ENCODE peak calls at places on chromosomes 16 and 17, in nine cellular contexts. One of them, this sample, is unnamed.

GRCh38 chr17:4520881-4521600 is 22.4 kb downstream of the SPNS2 start:
- DNase-seq in lower leg skin: no peak
- DNase-seq in body of pancreas: peak
- DNase-seq in adrenal gland: no peak
- DNase-seq in NB4: no peak
- DNase-seq in K562: no peak
- DNase-seq in gastrocnemius medialis: no peak
- DNase-seq in transverse colon: peak
- DNase-seq in IMR-90: peak
- DNase-seq in this sample: no peak

GRCh38 chr16:27452569-27453475 is 50.8 kb downstream of the IL21R start:
- DNase-seq in K562: no peak
- DNase-seq in lower leg skin: no peak
- DNase-seq in body of pancreas: no peak
- DNase-seq in NB4: no peak
- DNase-seq in IMR-90: no peak
- DNase-seq in gastrocnemius medialis: no peak
- DNase-seq in adrenal gland: no peak
- DNase-seq in transverse colon: no peak
- DNase-seq in this sample: no peak

GRCh38 chr17:3796110-3796821 is 4.7 kb downstream of the ITGAE start:
- DNase-seq in lower leg skin: no peak
- DNase-seq in K562: no peak
- DNase-seq in body of pancreas: no peak
- DNase-seq in transverse colon: peak
- DNase-seq in NB4: peak
- DNase-seq in IMR-90: no peak
- DNase-seq in adrenal gland: no peak
- DNase-seq in gastrocnemius medialis: no peak
- DNase-seq in this sample: no peak

GRCh38 chr16:57984443-57985203 is 13.7 kb upstream of the CNGB1 start:
- DNase-seq in K562: peak
- DNase-seq in adrenal gland: peak
- DNase-seq in gastrocnemius medialis: peak
- DNase-seq in NB4: peak
- DNase-seq in body of pancreas: peak
- DNase-seq in transverse colon: peak
- DNase-seq in lower leg skin: peak
- DNase-seq in IMR-90: peak
- DNase-seq in this sample: peak

GRCh38 chr16:63461248-63461841 is 1425.1 kb upstream of the CDH8 start:
- DNase-seq in body of pancreas: no peak
- DNase-seq in NB4: peak
- DNase-seq in gastrocnemius medialis: no peak
- DNase-seq in K562: no peak
- DNase-seq in transverse colon: no peak
- DNase-seq in adrenal gland: peak
- DNase-seq in IMR-90: peak
- DNase-seq in lower leg skin: no peak
- DNase-seq in this sample: peak

GRCh38 chr17:77420804-77421634 is 280.2 kb downstream of the SEC14L1 start:
- DNase-seq in K562: peak
- DNase-seq in IMR-90: peak
- DNase-seq in gastrocnemius medialis: no peak
- DNase-seq in NB4: peak
- DNase-seq in adrenal gland: peak
- DNase-seq in body of pancreas: no peak
- DNase-seq in lower leg skin: no peak
- DNase-seq in transverse colon: peak
- DNase-seq in this sample: no peak

GRCh38 chr16:63690267-63690666 is 1431.6 kb downstream of the CDH11 start:
- DNase-seq in NB4: no peak
- DNase-seq in lower leg skin: no peak
- DNase-seq in adrenal gland: no peak
- DNase-seq in IMR-90: no peak
- DNase-seq in gastrocnemius medialis: no peak
- DNase-seq in transverse colon: no peak
- DNase-seq in body of pancreas: no peak
- DNase-seq in K562: no peak
- DNase-seq in this sample: no peak

GRCh38 chr16:28884045-28884444 is 5.8 kb downstream of the ATP2A1 start:
- DNase-seq in IMR-90: no peak
- DNase-seq in lower leg skin: no peak
- DNase-seq in transverse colon: no peak
- DNase-seq in body of pancreas: no peak
- DNase-seq in NB4: no peak
- DNase-seq in gastrocnemius medialis: no peak
- DNase-seq in adrenal gland: no peak
- DNase-seq in K562: no peak
- DNase-seq in this sample: no peak

GRCh38 chr16:8505327-8505991 is 84.9 kb downstream of the TMEM114 start:
- DNase-seq in IMR-90: no peak
- DNase-seq in lower leg skin: no peak
- DNase-seq in body of pancreas: no peak
- DNase-seq in K562: no peak
- DNase-seq in gastrocnemius medialis: no peak
- DNase-seq in transverse colon: no peak
- DNase-seq in NB4: peak
- DNase-seq in adrenal gland: no peak
- DNase-seq in this sample: no peak

GRCh38 chr17:65472602-65473001 is 88.8 kb downstream of the AXIN2 start:
- DNase-seq in lower leg skin: peak
- DNase-seq in adrenal gland: peak
- DNase-seq in gastrocnemius medialis: peak
- DNase-seq in IMR-90: no peak
- DNase-seq in NB4: no peak
- DNase-seq in transverse colon: no peak
- DNase-seq in body of pancreas: no peak
- DNase-seq in K562: no peak
- DNase-seq in this sample: no peak

GRCh38 chr16:23803591-23804123 is 32.1 kb upstream of the PRKCB start:
- DNase-seq in IMR-90: peak
- DNase-seq in gastrocnemius medialis: no peak
- DNase-seq in lower leg skin: peak
- DNase-seq in transverse colon: peak
- DNase-seq in NB4: peak
- DNase-seq in body of pancreas: peak
- DNase-seq in adrenal gland: peak
- DNase-seq in K562: peak
- DNase-seq in this sample: peak

GRCh38 chr16:83817022-83817421 is 9.2 kb downstream of the HSBP1 start:
- DNase-seq in adrenal gland: no peak
- DNase-seq in gastrocnemius medialis: no peak
- DNase-seq in IMR-90: no peak
- DNase-seq in NB4: no peak
- DNase-seq in lower leg skin: no peak
- DNase-seq in transverse colon: no peak
- DNase-seq in K562: no peak
- DNase-seq in body of pancreas: no peak
- DNase-seq in this sample: no peak
- TF ChIP-seq POLR2A in adrenal gland: no peak
- TF ChIP-seq POLR2A in gastrocnemius medialis: no peak
- TF ChIP-seq POLR2A in IMR-90: no peak
- TF ChIP-seq POLR2A in NB4: no peak
- TF ChIP-seq POLR2A in lower leg skin: no peak
- TF ChIP-seq POLR2A in transverse colon: no peak
- TF ChIP-seq POLR2A in K562: no peak
- TF ChIP-seq POLR2A in body of pancreas: no peak
- TF ChIP-seq POLR2A in this sample: no peak

DNA sequence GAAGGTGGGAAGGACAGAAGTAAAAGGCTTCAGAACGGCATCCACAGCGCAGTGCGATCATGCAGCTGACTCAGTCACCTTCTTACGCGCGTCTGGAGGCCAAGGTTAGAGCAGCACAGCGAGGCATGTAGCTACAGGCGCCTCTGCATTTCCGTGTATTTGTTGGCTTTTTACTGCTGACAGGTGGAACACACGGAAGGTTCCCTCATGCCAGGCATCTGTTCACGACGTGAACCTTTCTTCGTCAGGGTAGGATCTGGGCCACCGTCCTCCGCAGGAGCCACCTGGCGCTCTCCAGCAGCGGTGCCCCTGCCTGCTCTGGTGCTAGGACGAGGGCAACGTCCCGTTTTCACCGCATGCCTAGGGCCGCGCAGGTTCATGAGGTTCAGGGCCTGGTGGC is 15.3 kb downstream of the TMEM204 start:
- DNase-seq in gastrocnemius medialis: no peak
- DNase-seq in body of pancreas: no peak
- DNase-seq in K562: no peak
- DNase-seq in transverse colon: no peak
- DNase-seq in adrenal gland: no peak
- DNase-seq in NB4: no peak
- DNase-seq in IMR-90: no peak
- DNase-seq in lower leg skin: no peak
- DNase-seq in this sample: no peak
- TF ChIP-seq POLR2A in gastrocnemius medialis: no peak
- TF ChIP-seq POLR2A in body of pancreas: no peak
- TF ChIP-seq POLR2A in K562: no peak
- TF ChIP-seq POLR2A in transverse colon: no peak
- TF ChIP-seq POLR2A in adrenal gland: no peak
- TF ChIP-seq POLR2A in NB4: no peak
- TF ChIP-seq POLR2A in IMR-90: no peak
- TF ChIP-seq POLR2A in lower leg skin: no peak
- TF ChIP-seq POLR2A in this sample: no peak

DNA sequence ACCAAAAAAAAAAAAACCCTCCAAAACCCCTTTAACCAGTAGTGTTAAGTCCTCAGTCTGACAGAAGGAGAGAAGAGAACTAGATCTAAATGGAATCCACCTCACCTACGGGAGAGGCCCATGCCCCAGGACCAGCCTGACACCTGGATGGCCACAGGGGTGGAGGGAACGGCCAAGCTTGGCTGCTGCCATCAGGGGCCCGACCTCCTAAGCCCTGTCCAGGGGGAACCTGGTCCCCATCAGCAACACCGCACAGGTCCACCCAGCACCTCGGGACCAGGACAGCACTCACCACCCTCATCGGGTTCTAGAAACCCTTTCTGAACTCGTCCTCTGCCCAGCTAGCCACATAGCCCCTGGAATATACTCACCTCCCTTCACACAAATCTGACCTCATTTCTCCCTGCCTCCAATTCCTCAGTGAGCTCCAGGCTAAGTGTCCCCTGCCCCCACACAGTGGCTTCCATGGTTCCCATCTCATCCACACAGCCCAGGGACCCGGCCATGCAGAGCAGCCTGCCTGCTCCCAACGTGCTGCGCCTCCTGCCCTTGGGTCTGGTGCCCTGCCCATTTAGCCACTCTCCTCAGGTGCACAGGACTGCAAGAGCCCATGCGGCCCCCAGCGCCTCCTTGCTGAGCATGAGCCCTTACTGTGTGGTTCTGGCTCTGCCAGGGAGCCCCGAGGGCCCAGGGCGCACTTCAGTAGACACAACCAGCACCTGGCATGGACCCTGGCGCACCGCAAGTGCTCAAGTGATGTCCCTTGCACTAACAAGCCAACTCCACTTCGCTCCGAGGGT is 18.3 kb upstream of the CYTH1 start:
- DNase-seq in lower leg skin: no peak
- DNase-seq in gastrocnemius medialis: no peak
- DNase-seq in transverse colon: no peak
- DNase-seq in body of pancreas: no peak
- DNase-seq in IMR-90: no peak
- DNase-seq in adrenal gland: no peak
- DNase-seq in K562: no peak
- DNase-seq in NB4: no peak
- DNase-seq in this sample: no peak
- TF ChIP-seq POLR2A in lower leg skin: no peak
- TF ChIP-seq POLR2A in gastrocnemius medialis: no peak
- TF ChIP-seq POLR2A in transverse colon: no peak
- TF ChIP-seq POLR2A in body of pancreas: no peak
- TF ChIP-seq POLR2A in IMR-90: no peak
- TF ChIP-seq POLR2A in adrenal gland: no peak
- TF ChIP-seq POLR2A in K562: no peak
- TF ChIP-seq POLR2A in NB4: no peak
- TF ChIP-seq POLR2A in this sample: no peak

GRCh38 chr16:1194665-1195392 is 30.2 kb downstream of the TPSG1 start:
- DNase-seq in IMR-90: no peak
- DNase-seq in K562: peak
- DNase-seq in gastrocnemius medialis: no peak
- DNase-seq in adrenal gland: peak
- DNase-seq in lower leg skin: no peak
- DNase-seq in transverse colon: no peak
- DNase-seq in body of pancreas: no peak
- DNase-seq in NB4: no peak
- DNase-seq in this sample: peak

GRCh38 chr16:1193825-1194581 is 31.1 kb downstream of the TPSG1 start:
- DNase-seq in transverse colon: no peak
- DNase-seq in adrenal gland: peak
- DNase-seq in IMR-90: no peak
- DNase-seq in K562: no peak
- DNase-seq in NB4: no peak
- DNase-seq in gastrocnemius medialis: no peak
- DNase-seq in body of pancreas: no peak
- DNase-seq in lower leg skin: no peak
- DNase-seq in this sample: no peak

GRCh38 chr16:1195393-1195666 is 29.7 kb downstream of the TPSG1 start:
- DNase-seq in body of pancreas: no peak
- DNase-seq in transverse colon: no peak
- DNase-seq in NB4: no peak
- DNase-seq in IMR-90: no peak
- DNase-seq in K562: no peak
- DNase-seq in gastrocnemius medialis: no peak
- DNase-seq in adrenal gland: no peak
- DNase-seq in lower leg skin: no peak
- DNase-seq in this sample: no peak

GRCh38 chr16:1192384-1193073 is 32.5 kb downstream of the TPSG1 start:
- DNase-seq in IMR-90: no peak
- DNase-seq in adrenal gland: no peak
- DNase-seq in transverse colon: no peak
- DNase-seq in K562: no peak
- DNase-seq in gastrocnemius medialis: no peak
- DNase-seq in lower leg skin: no peak
- DNase-seq in NB4: no peak
- DNase-seq in body of pancreas: no peak
- DNase-seq in this sample: no peak

DNA sequence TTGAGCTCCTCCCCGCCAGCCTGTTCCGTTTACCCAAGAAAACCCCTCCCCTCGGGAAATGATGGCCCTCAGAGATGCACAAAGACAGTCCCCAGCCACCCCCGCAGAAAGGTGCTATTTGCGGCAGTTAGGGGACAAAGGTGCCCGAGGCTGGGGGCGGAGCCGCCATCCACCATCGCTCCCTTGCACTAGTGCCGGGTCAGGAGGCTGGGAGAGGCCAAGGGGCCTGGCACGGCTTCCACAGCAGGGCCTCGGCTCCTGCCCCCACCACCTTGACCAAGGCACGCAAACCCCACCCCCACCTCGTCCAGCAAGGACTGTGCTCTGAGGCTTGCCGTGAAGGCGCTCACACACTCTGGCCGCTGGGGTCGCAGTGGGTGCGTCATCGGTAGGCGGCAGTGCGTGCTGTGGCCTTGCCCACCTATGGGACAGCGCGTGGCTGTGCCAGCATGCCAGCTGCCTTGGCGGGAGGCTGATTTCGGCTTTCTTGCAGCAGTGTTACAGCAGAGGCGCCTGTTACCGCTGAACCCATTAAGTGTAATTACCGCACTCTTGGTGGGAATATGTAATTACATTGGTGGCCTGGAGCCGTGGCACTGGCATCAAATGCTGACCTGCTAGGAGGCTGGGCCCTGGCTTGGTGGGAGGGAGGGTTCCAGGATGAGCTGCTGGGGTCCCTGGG is 31.8 kb downstream of the TPSG1 start:
- DNase-seq in NB4: peak
- DNase-seq in lower leg skin: no peak
- DNase-seq in adrenal gland: no peak
- DNase-seq in transverse colon: peak
- DNase-seq in gastrocnemius medialis: no peak
- DNase-seq in K562: peak
- DNase-seq in IMR-90: no peak
- DNase-seq in body of pancreas: peak
- DNase-seq in this sample: no peak
- TF ChIP-seq POLR2A in NB4: no peak
- TF ChIP-seq POLR2A in lower leg skin: no peak
- TF ChIP-seq POLR2A in adrenal gland: no peak
- TF ChIP-seq POLR2A in transverse colon: no peak
- TF ChIP-seq POLR2A in gastrocnemius medialis: no peak
- TF ChIP-seq POLR2A in K562: no peak
- TF ChIP-seq POLR2A in IMR-90: no peak
- TF ChIP-seq POLR2A in body of pancreas: no peak
- TF ChIP-seq POLR2A in this sample: peak